ENCODE peak calls at places on chromosomes 12 and 14, in seven cellular contexts. E is breast epithelium; H is stimulated activated CD4-positive, alpha-beta T cell treated with anti-CD3 and anti-CD28 coated beads, Interleukin-15, amount 100 ng/mL, for 24 hours; V is T-helper 1 cell; D is foreskin keratinocyte; T is HuH-7; R is stimulated activated CD8-positive, alpha-beta memory T cell treated with anti-CD3 and anti-CD28 coated beads, Interleukin-2, amount 100 ng/mL, for 1 hour. O is an unnamed sample.

GRCh38 chr12:130179191-130179590 is 16.9 kb downstream of the FZD10 start:
- DNase-seq in R (no peak), D (no peak), H (no peak), T (no peak), V (no peak), E (no peak), O (no peak)

GRCh38 chr12:18258929-18259328 is 2.4 kb upstream of the PIK3C2G start:
- DNase-seq in T (no peak), V (no peak), R (no peak), D (no peak), E (no peak), H (no peak), O (no peak)

GRCh38 chr12:118061011-118061875 is at the start of gene WSB2:
- DNase-seq in D (no peak), H (peak; percentile 76), T (peak; percentile 32), E (peak; percentile 65), R (peak; percentile 29), V (peak; percentile 38), O (peak; percentile 56)

GRCh38 chr12:18446245-18446644 is 184.9 kb downstream of the PIK3C2G start:
- DNase-seq in E (no peak), T (no peak), V (no peak), H (no peak), R (no peak), D (no peak), O (no peak)

GRCh38 chr12:27018071-27018470 is 3.9 kb upstream of the TM7SF3 start:
- DNase-seq in R (no peak), V (no peak), H (no peak), E (no peak), D (no peak), T (no peak), O (no peak)

GRCh38 chr12:69732088-69732487 is 6.6 kb upstream of the RAB3IP start:
- DNase-seq in V (no peak), H (no peak), T (no peak), E (no peak), D (peak; percentile 31), R (no peak), O (no peak)

GRCh38 chr14:102417118-102417517 is 54.4 kb downstream of the TECPR2 start:
- DNase-seq in E (no peak), R (no peak), V (no peak), D (no peak), H (no peak), T (no peak), O (no peak)

GRCh38 chr12:34396006-34396860 is 373.9 kb downstream of the ALG10 start:
- DNase-seq in T (no peak), H (peak; percentile 0), D (no peak), V (no peak), E (peak; percentile 20), R (no peak), O (no peak)

GRCh38 chr14:104386281-104386841 is 193.2 kb upstream of the C14orf180 start:
- DNase-seq in H (no peak), T (no peak), R (no peak), E (peak; percentile 43), V (no peak), D (no peak), O (no peak)